ENCODE peak calls at places on chromosomes 16 and 17, in five cellular contexts. B, O, H, I and R are unnamed samples.

GRCh38 chr17:75239778-75240393 is 21.5 kb downstream of the GGA3 start:
- DNase-seq in B (no peak), O (no peak), H (no peak), I (no peak), R (no peak)

GRCh38 chr17:28551421-28552186 is 820 bp downstream of the UNC119 start:
- DNase-seq in B (no peak), O (peak), H (no peak), I (no peak), R (no peak)

GRCh38 chr17:79045830-79046500 is 22.0 kb downstream of the C1QTNF1 start:
- DNase-seq in B (peak), O (peak), H (peak), I (peak), R (peak)

GRCh38 chr16:58730724-58731370 is 3.3 kb downstream of the GOT2 start:
- DNase-seq in B (no peak), O (no peak), H (no peak), I (no peak), R (no peak)

GRCh38 chr17:64615025-64615677 is 47.0 kb downstream of the SMURF2 start:
- DNase-seq in B (no peak), O (no peak), H (no peak), I (no peak), R (no peak)

GRCh38 chr17:6797718-6798351 is 21.8 kb downstream of the FBXO39 start:
- DNase-seq in B (no peak), O (no peak), H (no peak), I (no peak), R (no peak)

GRCh38 chr17:835263-835662 is 53.1 kb downstream of the MRM3 start:
- DNase-seq in B (no peak), O (no peak), H (no peak), I (peak), R (no peak)

GRCh38 chr17:16573466-16573865 is 4.5 kb upstream of the ZNF287 start:
- DNase-seq in B (no peak), O (no peak), H (no peak), I (no peak), R (no peak)

GRCh38 chr16:50336884-50337283 is 31.9 kb downstream of the BRD7 start:
- DNase-seq in B (no peak), O (no peak), H (no peak), I (no peak), R (no peak)

GRCh38 chr17:38606646-38607611 is 1.2 kb upstream of the SRCIN1 start:
- DNase-seq in B (no peak), O (no peak), H (no peak), I (peak), R (no peak)

GRCh38 chr16:67429053-67429798 is 1.7 kb upstream of the HSD11B2 start:
- DNase-seq in B (no peak), O (no peak), H (no peak), I (no peak), R (no peak)